ENCODE peak calls at places on chromosomes 7 and 10, in nine cellular contexts. N, T, S, G, A, H, Z, Y and L are unnamed samples.

GRCh38 chr10:101616415-101617101 is 28.4 kb downstream of the DPCD start:
- DNase-seq in N (no peak), T (no peak), S (no peak), G (peak), A (no peak), H (no peak), Z (no peak), Y (no peak), L (no peak)

GRCh38 chr10:79137404-79137803 is 68.6 kb downstream of the ZMIZ1 start:
- DNase-seq in N (no peak), T (no peak), S (no peak), G (no peak), A (no peak), H (no peak), Z (no peak), Y (no peak), L (no peak)

GRCh38 chr7:124780608-124781007 is 15.0 kb upstream of the GPR37 start:
- DNase-seq in N (no peak), T (no peak), S (no peak), G (no peak), A (no peak), H (no peak), Z (no peak), Y (no peak), L (no peak)

GRCh38 chr7:90622670-90623069 is 26.5 kb downstream of the CDK14 start:
- DNase-seq in N (no peak), T (no peak), S (no peak), G (no peak), A (no peak), H (no peak), Z (no peak), Y (no peak), L (no peak)

GRCh38 chr7:136016649-136017395 is 39.7 kb upstream of the MTPN start:
- DNase-seq in N (no peak), T (no peak), S (no peak), G (no peak), A (no peak), H (no peak), Z (no peak), Y (no peak), L (no peak)

GRCh38 chr7:151702961-151703360 is 174.0 kb downstream of the PRKAG2 start:
- DNase-seq in N (no peak), T (no peak), S (no peak), G (no peak), A (no peak), H (no peak), Z (no peak), Y (no peak), L (no peak)

GRCh38 chr10:75825220-75825619 is 393.8 kb downstream of the LRMDA start:
- DNase-seq in N (no peak), T (no peak), S (no peak), G (no peak), A (no peak), H (no peak), Z (no peak), Y (no peak), L (no peak)

GRCh38 chr7:35026154-35026553 is 11.1 kb downstream of the DPY19L1 start:
- DNase-seq in N (no peak), T (no peak), S (no peak), G (no peak), A (no peak), H (no peak), Z (no peak), Y (no peak), L (no peak)

GRCh38 chr7:137652721-137653120 is 194.1 kb downstream of the DGKI start:
- DNase-seq in N (no peak), T (no peak), S (no peak), G (no peak), A (peak), H (no peak), Z (no peak), Y (no peak), L (peak)

GRCh38 chr7:77903597-77903996 is 105.0 kb downstream of the PHTF2 start:
- DNase-seq in N (no peak), T (no peak), S (peak), G (no peak), A (no peak), H (peak), Z (no peak), Y (no peak), L (no peak)

GRCh38 chr7:66960192-66960591 is 35.2 kb downstream of the SBDS start:
- DNase-seq in N (no peak), T (no peak), S (no peak), G (no peak), A (no peak), H (no peak), Z (no peak), Y (no peak), L (no peak)

GRCh38 chr7:158556721-158557440 is 30.7 kb downstream of the PTPRN2 start:
- DNase-seq in N (no peak), T (no peak), S (no peak), G (no peak), A (no peak), H (no peak), Z (no peak), Y (no peak), L (no peak)

GRCh38 chr10:130492266-130492934 is 356.2 kb downstream of the GLRX3 start:
- DNase-seq in N (no peak), T (no peak), S (no peak), G (no peak), A (no peak), H (no peak), Z (no peak), Y (no peak), L (no peak)

GRCh38 chr10:72793752-72794151 is 99.8 kb upstream of the OIT3 start:
- DNase-seq in N (no peak), T (no peak), S (no peak), G (no peak), A (no peak), H (no peak), Z (no peak), Y (no peak), L (no peak)
- H3K4me3 ChIP-seq in N (no peak), T (no peak), S (no peak), G (no peak), A (no peak), H (no peak), Z (no peak), Y (no peak), L (no peak)

GRCh38 chr10:128662520-128662919 is 536.3 kb upstream of the MKI67 start:
- DNase-seq in N (no peak), T (no peak), S (no peak), G (no peak), A (no peak), H (no peak), Z (no peak), Y (no peak), L (no peak)

GRCh38 chr10:128664729-128665128 is 538.5 kb upstream of the MKI67 start:
- DNase-seq in N (no peak), T (no peak), S (no peak), G (no peak), A (no peak), H (peak), Z (no peak), Y (no peak), L (no peak)

GRCh38 chr10:128661404-128662197 is 535.4 kb upstream of the MKI67 start:
- DNase-seq in N (no peak), T (no peak), S (no peak), G (no peak), A (no peak), H (no peak), Z (no peak), Y (no peak), L (no peak)

GRCh38 chr10:128657508-128657907 is 531.3 kb upstream of the MKI67 start:
- DNase-seq in N (no peak), T (no peak), S (no peak), G (no peak), A (no peak), H (no peak), Z (no peak), Y (no peak), L (no peak)

DNA sequence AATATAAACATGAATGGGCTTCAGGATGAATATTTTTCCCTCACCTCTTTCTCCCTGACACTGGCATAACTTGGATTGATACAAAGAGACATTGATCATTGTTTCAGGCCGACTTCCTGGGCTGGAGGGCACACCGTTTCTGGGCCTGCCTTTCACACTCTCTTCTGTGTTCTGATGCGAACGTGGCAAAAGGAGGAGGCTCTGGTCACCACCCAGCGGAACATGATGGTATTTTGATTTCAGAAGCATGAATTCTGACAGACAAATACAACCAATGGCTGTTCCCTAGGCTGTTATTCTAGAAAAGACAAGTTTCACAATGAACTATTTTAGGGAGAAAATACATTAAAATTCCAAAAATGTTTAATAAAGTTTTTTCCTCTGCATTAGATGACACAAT is 534.5 kb upstream of the MKI67 start:
- DNase-seq in N (no peak), T (no peak), S (no peak), G (no peak), A (no peak), H (no peak), Z (no peak), Y (no peak), L (no peak)
- TF ChIP-seq CTCF in N (no peak), T (no peak), S (no peak), G (no peak), A (no peak), H (no peak), Z (peak), Y (no peak), L (no peak)

GRCh38 chr10:90960355-90960814 is 39.5 kb upstream of the ANKRD1 start:
- DNase-seq in N (no peak), T (no peak), S (no peak), G (no peak), A (peak), H (no peak), Z (no peak), Y (no peak), L (peak)

GRCh38 chr10:90965720-90966119 is 44.8 kb upstream of the ANKRD1 start:
- DNase-seq in N (no peak), T (no peak), S (no peak), G (no peak), A (no peak), H (no peak), Z (no peak), Y (no peak), L (no peak)

GRCh38 chr10:90966146-90966545 is 45.3 kb upstream of the ANKRD1 start:
- DNase-seq in N (no peak), T (no peak), S (no peak), G (no peak), A (no peak), H (no peak), Z (no peak), Y (no peak), L (no peak)

GRCh38 chr10:90964781-90965462 is 44.0 kb upstream of the ANKRD1 start:
- DNase-seq in N (no peak), T (no peak), S (no peak), G (no peak), A (no peak), H (no peak), Z (no peak), Y (no peak), L (no peak)

GRCh38 chr10:90963331-90963730 is 42.4 kb upstream of the ANKRD1 start:
- DNase-seq in N (no peak), T (no peak), S (no peak), G (no peak), A (no peak), H (no peak), Z (no peak), Y (no peak), L (no peak)
- H3K4me3 ChIP-seq in N (no peak), T (no peak), S (no peak), G (no peak), A (no peak), H (no peak), Z (no peak), Y (no peak), L (no peak)

GRCh38 chr7:155744931-155745683 is 67.2 kb downstream of the SHH start:
- DNase-seq in N (no peak), T (no peak), S (no peak), G (no peak), A (no peak), H (no peak), Z (no peak), Y (no peak), L (no peak)
- TF ChIP-seq CTCF in N (no peak), T (no peak), S (no peak), G (no peak), A (no peak), H (no peak), Z (no peak), Y (no peak), L (no peak)